ENCODE peak calls at places on chromosomes 3 and 15, in four cellular contexts. C is B cell, O is HT-29, M is GM03348. U is an unnamed sample.
A peak's percentile ranks its signal among the peaks of the same experiment; 100 is the strongest.

GRCh38 chr3:128550471-128551126 is 57.6 kb upstream of the GATA2 start:
- DNase-seq in O (no peak), C (no peak), M (no peak), U (no peak)

GRCh38 chr3:67710396-67710795 is 56.0 kb upstream of the SUCLG2 start:
- DNase-seq in C (no peak), M (no peak), O (no peak), U (no peak)

GRCh38 chr3:160665784-160666526 is 11.0 kb upstream of the ARL14 start:
- DNase-seq in O (no peak), M (peak; percentile 31), C (peak; percentile 59), U (peak; percentile 86)

GRCh38 chr15:50940506-50940905 is 32.0 kb downstream of the AP4E1 start:
- DNase-seq in C (no peak), O (peak; percentile 54), M (no peak), U (peak; percentile 61)

GRCh38 chr3:165466856-165467255 is 270.7 kb upstream of the SLITRK3 start:
- DNase-seq in C (no peak), M (peak; percentile 19), O (no peak), U (no peak)

GRCh38 chr3:57555738-57556458 is at the start of gene PDE12:
- DNase-seq in C (peak; percentile 90), O (peak; percentile 93), M (peak; percentile 92), U (peak; percentile 87)

GRCh38 chr3:119042162-119042561 is 7.5 kb upstream of the IGSF11 start:
- DNase-seq in M (no peak), C (no peak), O (no peak), U (no peak)

GRCh38 chr3:146546366-146546965 is 2.1 kb upstream of the PLSCR1 start:
- DNase-seq in M (no peak), O (no peak), C (no peak), U (peak; percentile 15)

GRCh38 chr3:195001961-195002861 is 268.7 kb downstream of the XXYLT1 start:
- DNase-seq in M (peak; percentile 48), C (peak; percentile 58), O (peak; percentile 92), U (peak; percentile 61)

U was measured in foreskin fibroblast.